ENCODE peak calls at places on chromosomes 7 and 10, in six cellular contexts. D, Q, T, K, V and H are unnamed samples.

GRCh38 chr10:102764340-102765257 is 20.9 kb downstream of the WBP1L start:
- DNase-seq in D (no peak), Q (no peak), T (no peak), K (no peak), V (no peak), H (no peak)

GRCh38 chr10:44848211-44848610 is 62.9 kb upstream of the TMEM72 start:
- DNase-seq in D (no peak), Q (no peak), T (no peak), K (no peak), V (no peak), H (no peak)

GRCh38 chr10:102281103-102281502 is 35.8 kb downstream of the GBF1 start:
- DNase-seq in D (no peak), Q (no peak), T (no peak), K (no peak), V (no peak), H (no peak)

GRCh38 chr7:113197274-113197673 is 78.9 kb upstream of the SMIM30 start:
- DNase-seq in D (peak; percentile 89), Q (no peak), T (no peak), K (no peak), V (no peak), H (no peak)

GRCh38 chr10:102347236-102347828 is 48.2 kb upstream of the NFKB2 start:
- DNase-seq in D (peak; percentile 40), Q (peak; percentile 64), T (peak; percentile 42), K (peak; percentile 48), V (peak; percentile 56), H (peak; percentile 16)

GRCh38 chr7:30976381-30976780 is 12.6 kb downstream of the GHRHR start:
- DNase-seq in D (no peak), Q (no peak), T (no peak), K (no peak), V (no peak), H (no peak)

GRCh38 chr7:29572543-29572942 is 8.9 kb downstream of the PRR15 start:
- DNase-seq in D (no peak), Q (no peak), T (no peak), K (no peak), V (no peak), H (no peak)

GRCh38 chr10:42983595-42983990 is 93.3 kb upstream of the RET start:
- DNase-seq in D (no peak), Q (no peak), T (no peak), K (no peak), V (no peak), H (no peak)

GRCh38 chr7:73840715-73841379 is 1.5 kb downstream of the METTL27 start:
- DNase-seq in D (no peak), Q (no peak), T (no peak), K (no peak), V (no peak), H (no peak)

GRCh38 chr10:133332936-133333699 is 3.6 kb downstream of the CALY start:
- DNase-seq in D (no peak), Q (no peak), T (no peak), K (no peak), V (no peak), H (no peak)

GRCh38 chr7:159126496-159127345 is 17.9 kb downstream of the VIPR2 start:
- DNase-seq in D (no peak), Q (no peak), T (no peak), K (no peak), V (no peak), H (no peak)

GRCh38 chr10:103854265-103854686 is 1.1 kb downstream of the SH3PXD2A start:
- DNase-seq in D (no peak), Q (peak; percentile 30), T (peak; percentile 66), K (peak; percentile 52), V (no peak), H (no peak)

GRCh38 chr7:69374036-69374420 is 224.2 kb upstream of the AUTS2 start:
- DNase-seq in D (peak; percentile 62), Q (no peak), T (no peak), K (no peak), V (no peak), H (no peak)

GRCh38 chr10:13751191-13751764 is 164.5 kb downstream of the PRPF18 start:
- DNase-seq in D (no peak), Q (no peak), T (no peak), K (no peak), V (no peak), H (no peak)

GRCh38 chr7:107014381-107015023 is 30.0 kb upstream of the PRKAR2B start:
- DNase-seq in D (peak; percentile 47), Q (no peak), T (no peak), K (peak; percentile 38), V (no peak), H (no peak)

GRCh38 chr7:30173058-30173897 is 38.5 kb downstream of the MTURN start:
- DNase-seq in D (peak; percentile 86), Q (peak; percentile 51), T (no peak), K (peak; percentile 75), V (peak; percentile 93), H (no peak)

GRCh38 chr7:741850-742249 is 14.8 kb upstream of the PRKAR1B start:
- DNase-seq in D (no peak), Q (no peak), T (no peak), K (no peak), V (peak; percentile 40), H (no peak)

GRCh38 chr10:121994429-121994881 is 5.5 kb downstream of the TACC2 start:
- DNase-seq in D (peak; percentile 8), Q (peak; percentile 19), T (peak; percentile 23), K (peak; percentile 61), V (peak; percentile 56), H (no peak)

GRCh38 chr7:33849961-33850559 is 55.3 kb upstream of the BMPER start:
- DNase-seq in D (peak; percentile 74), Q (no peak), T (no peak), K (no peak), V (no peak), H (no peak)

GRCh38 chr10:65377687-65378086 is 1548.1 kb upstream of the LRRTM3 start:
- DNase-seq in D (no peak), Q (no peak), T (no peak), K (no peak), V (no peak), H (no peak)

GRCh38 chr10:94725871-94726270 is 36.6 kb upstream of the CYP2C19 start:
- DNase-seq in D (no peak), Q (no peak), T (no peak), K (no peak), V (no peak), H (no peak)

GRCh38 chr7:137003071-137003470 is 134.6 kb downstream of the CHRM2 start:
- DNase-seq in D (no peak), Q (no peak), T (no peak), K (no peak), V (no peak), H (no peak)

GRCh38 chr7:53811555-53812079 is 730.6 kb upstream of the VSTM2A start:
- DNase-seq in D (no peak), Q (no peak), T (no peak), K (no peak), V (no peak), H (no peak)

GRCh38 chr10:62640386-62640785 is 164.1 kb upstream of the ADO start:
- DNase-seq in D (peak; percentile 59), Q (no peak), T (no peak), K (no peak), V (no peak), H (no peak)

GRCh38 chr7:150947761-150948680 is 30.1 kb downstream of the KCNH2 start:
- DNase-seq in D (no peak), Q (no peak), T (no peak), K (no peak), V (peak; percentile 36), H (no peak)

GRCh38 chr7:115086146-115086841 is 164.4 kb downstream of the MDFIC start:
- DNase-seq in D (no peak), Q (no peak), T (no peak), K (no peak), V (no peak), H (no peak)
- TF ChIP-seq CTCF in D (no peak), Q (no peak), T (no peak), K (no peak), V (no peak), H (no peak)

GRCh38 chr10:119412831-119413737 is 129.4 kb downstream of the RGS10 start:
- DNase-seq in D (peak; percentile 39), Q (no peak), T (peak; percentile 29), K (no peak), V (no peak), H (no peak)
- TF ChIP-seq CTCF in D (no peak), Q (no peak), T (no peak), K (no peak), V (no peak), H (no peak)

DNA sequence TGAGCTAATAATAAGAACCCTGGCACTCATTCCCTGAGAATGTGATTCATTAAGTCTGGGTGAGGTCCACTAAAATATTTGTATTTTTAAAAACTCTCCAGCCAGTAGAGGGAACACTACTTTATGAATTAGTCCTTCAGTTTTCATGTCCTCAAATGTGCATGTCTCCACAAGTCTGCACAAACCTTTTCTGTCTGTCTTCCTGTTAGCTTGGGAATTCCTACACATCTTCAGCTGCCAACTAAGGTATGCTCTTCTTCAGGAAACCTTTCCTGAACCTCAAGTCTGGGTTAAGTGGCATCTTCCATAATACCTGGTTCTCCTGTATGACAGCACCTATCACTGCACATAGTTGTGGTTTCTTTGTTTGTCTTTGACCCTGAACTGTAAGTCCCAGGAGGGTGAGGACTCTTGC is 119.6 kb upstream of the MKX start:
- DNase-seq in D (peak; percentile 52), Q (no peak), T (no peak), K (no peak), V (no peak), H (no peak)
- TF ChIP-seq CTCF in D (no peak), Q (no peak), T (no peak), K (no peak), V (no peak), H (no peak)

GRCh38 chr7:2209961-2210323 is 22.8 kb downstream of the MAD1L1 start:
- DNase-seq in D (no peak), Q (no peak), T (no peak), K (no peak), V (no peak), H (no peak)

GRCh38 chr7:2211259-2211575 is 21.5 kb downstream of the MAD1L1 start:
- DNase-seq in D (no peak), Q (no peak), T (no peak), K (no peak), V (no peak), H (no peak)

GRCh38 chr7:2210551-2211258 is 22.0 kb downstream of the MAD1L1 start:
- DNase-seq in D (no peak), Q (no peak), T (no peak), K (no peak), V (no peak), H (no peak)

GRCh38 chr7:2208712-2209111 is 24.0 kb downstream of the MAD1L1 start:
- DNase-seq in D (no peak), Q (no peak), T (no peak), K (no peak), V (no peak), H (no peak)

DNA sequence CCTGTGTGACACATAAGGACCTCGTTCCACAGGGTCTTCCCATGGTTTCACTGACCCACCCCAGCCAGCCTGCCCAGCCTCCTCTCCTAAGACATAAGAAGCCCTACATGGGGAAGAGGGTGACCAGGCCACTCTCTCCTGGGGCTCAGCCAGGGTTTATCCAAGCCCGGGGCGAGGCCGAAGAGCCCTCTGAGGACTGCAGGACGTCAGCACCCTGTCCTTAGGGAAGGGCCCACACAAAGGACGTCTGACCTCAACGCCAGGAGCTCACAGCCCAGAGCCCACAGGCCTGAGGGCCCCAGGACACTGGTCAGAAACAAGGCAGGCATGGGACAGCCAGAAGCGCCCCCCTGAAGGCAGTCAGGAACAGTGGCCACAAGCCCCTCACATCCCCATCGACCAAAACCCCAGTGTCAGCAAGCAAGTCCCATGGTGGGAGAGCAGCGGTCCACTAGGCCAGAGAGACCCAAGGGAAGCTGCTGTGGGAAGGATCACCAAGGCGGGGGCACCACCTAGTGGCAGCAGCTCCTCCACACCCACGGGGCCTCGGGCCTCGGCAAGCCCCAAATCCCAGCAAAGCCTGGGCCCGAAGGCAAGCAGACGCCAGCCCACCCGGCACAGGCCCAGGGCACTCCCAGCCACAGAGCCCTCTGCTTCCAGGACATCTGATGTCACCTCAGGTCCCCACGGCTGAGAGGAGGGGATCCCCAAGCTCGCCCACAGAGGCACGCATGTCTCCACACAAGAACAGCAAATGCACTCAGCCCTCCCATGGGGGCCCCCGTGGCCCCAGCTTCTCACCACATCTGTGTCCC is 23.4 kb downstream of the MAD1L1 start:
- DNase-seq in D (peak; percentile 57), Q (peak; percentile 79), T (peak; percentile 84), K (peak; percentile 75), V (no peak), H (peak; percentile 66)
- TF ChIP-seq CTCF in D (peak; percentile 85), Q (peak; percentile 92), T (peak; percentile 74), K (peak; percentile 80), V (peak; percentile 77), H (peak; percentile 82)